ENCODE peak calls at places on chromosomes 1 and 21, in five cellular contexts. E is CD8-positive, alpha-beta T cell; G is breast epithelium; P is fibroblast of lung; K is left ventricle myocardium inferior. A is an unnamed sample.
A peak's percentile ranks its signal among the peaks of the same experiment; 100 is the strongest.

GRCh38 chr1:58431847-58432246 is 114.7 kb downstream of the OMA1 start:
- DNase-seq in E (no peak), G (no peak), P (no peak), K (no peak), A (no peak)

GRCh38 chr1:2864203-2864905 is 62.9 kb upstream of the TTC34 start:
- DNase-seq in E (no peak), G (no peak), P (no peak), K (no peak), A (no peak)

GRCh38 chr1:55214903-55215193 is 316 bp downstream of the USP24 start:
- DNase-seq in E (no peak), G (no peak), P (peak; percentile 61), K (peak; percentile 30), A (no peak)

GRCh38 chr1:43439781-43440180 is 13.9 kb downstream of the HYI start:
- DNase-seq in E (no peak), G (no peak), P (no peak), K (no peak), A (no peak)

GRCh38 chr1:204937901-204938300 is 67.2 kb downstream of the NFASC start:
- DNase-seq in E (no peak), G (no peak), P (no peak), K (no peak), A (no peak)

GRCh38 chr1:42949312-42950145 is 9.1 kb downstream of the SLC2A1 start:
- DNase-seq in E (no peak), G (no peak), P (peak; percentile 75), K (no peak), A (no peak)

GRCh38 chr1:6180215-6180577 is at the start of gene CHD5:
- DNase-seq in E (no peak), G (no peak), P (no peak), K (no peak), A (no peak)

GRCh38 chr1:26900001-26900814 is at the start of gene GPATCH3:
- DNase-seq in E (peak; percentile 82), G (peak; percentile 90), P (peak; percentile 82), K (peak; percentile 92), A (peak; percentile 88)

GRCh38 chr1:221016757-221017156 is 137.5 kb downstream of the HLX start:
- DNase-seq in E (no peak), G (no peak), P (no peak), K (no peak), A (no peak)

GRCh38 chr1:213507472-213508223 is 456.6 kb downstream of the RPS6KC1 start:
- DNase-seq in E (no peak), G (no peak), P (no peak), K (no peak), A (no peak)

GRCh38 chr21:39073717-39074116 is 109.5 kb downstream of the PSMG1 start:
- DNase-seq in E (no peak), G (no peak), P (no peak), K (no peak), A (no peak)

GRCh38 chr1:55727010-55727409 is 511.8 kb upstream of the USP24 start:
- DNase-seq in E (no peak), G (no peak), P (peak; percentile 90), K (no peak), A (no peak)

DNA sequence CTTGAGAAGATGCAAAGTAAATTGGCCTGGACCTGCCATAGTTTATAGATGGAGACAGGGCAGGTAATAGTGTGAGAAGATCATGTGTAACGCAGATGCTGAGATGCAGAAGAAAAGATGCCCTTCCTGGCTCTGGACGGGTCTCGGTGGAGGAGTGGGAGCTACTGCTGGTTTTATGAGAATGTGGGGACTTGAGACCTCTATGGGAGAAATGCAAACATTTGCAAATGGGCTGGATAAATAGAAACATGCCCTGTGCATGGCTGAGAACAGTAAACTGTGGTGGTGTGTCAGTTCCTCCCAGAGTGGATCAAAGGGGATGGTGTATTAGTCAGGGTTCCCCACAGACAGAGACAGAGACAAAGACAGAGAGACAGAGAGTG is 21.9 kb downstream of the UBASH3A start:
- DNase-seq in E (no peak), G (no peak), P (no peak), K (no peak), A (peak; percentile 67)
- H3K4me1 ChIP-seq in E (peaks cover 62% of the 10 kb centered on the region), G (no peaks in the 10 kb centered on the region), P (no peaks in the 10 kb centered on the region), K (no peaks in the 10 kb centered on the region), A (peaks cover 79% of the 10 kb centered on the region)

GRCh38 chr1:33332881-33333280 is 12.0 kb upstream of the A3GALT2 start:
- DNase-seq in E (no peak), G (no peak), P (no peak), K (no peak), A (no peak)
- H3K4me3 ChIP-seq in E (no peak overlapping the region), G (no peak overlapping the region), P (no peak overlapping the region), K (peak overlapping the region; percentile 36), A (no peak overlapping the region)

GRCh38 chr1:13763991-13764390 is 64.0 kb downstream of the PRDM2 start:
- DNase-seq in E (no peak), G (no peak), P (no peak), K (no peak), A (no peak)
- H3K4me1 ChIP-seq in E (peaks cover 58% of the 10 kb centered on the region), G (no peaks in the 10 kb centered on the region), P (peaks cover 12% of the 10 kb centered on the region), K (peaks cover 80% of the 10 kb centered on the region), A (peaks cover 80% of the 10 kb centered on the region)

DNA sequence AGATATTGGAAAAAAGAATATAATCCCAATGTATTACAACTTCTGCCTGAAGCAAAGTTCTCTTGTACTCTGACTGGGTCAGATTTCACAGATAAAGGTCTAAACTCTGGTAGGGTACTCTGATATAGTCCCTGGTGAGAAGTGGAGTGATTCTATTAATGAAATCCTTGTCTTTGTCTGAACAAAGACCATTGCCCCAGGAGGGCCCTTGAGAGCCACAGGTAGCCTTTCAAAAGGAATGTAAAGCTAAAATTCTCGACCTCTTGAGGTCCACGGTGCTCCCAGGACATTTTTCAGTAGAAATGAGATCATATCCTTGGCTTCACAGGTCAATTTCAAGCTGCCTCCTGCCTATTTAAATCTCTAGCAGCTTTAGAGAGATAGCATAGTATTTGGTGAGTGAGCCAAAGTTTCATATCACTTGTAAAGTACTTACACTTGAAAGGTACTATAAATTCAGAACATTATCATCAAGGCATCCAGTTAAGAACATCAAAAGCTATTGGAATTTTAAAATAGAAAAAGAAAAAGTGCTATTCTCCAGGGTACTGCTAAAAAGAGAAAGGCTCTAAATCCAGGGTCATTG is 10.1 kb downstream of the TNNI3K start:
- DNase-seq in E (no peak), G (no peak), P (no peak), K (no peak), A (no peak)
- H3K4me3 ChIP-seq in E (no peak overlapping the region), G (no peak overlapping the region), P (no peak overlapping the region), K (peak overlapping the region; percentile 22), A (no peak overlapping the region)

GRCh38 chr1:116382857-116383256 is 9.8 kb downstream of the ATP1A1 start:
- DNase-seq in E (no peak), G (no peak), P (peak; percentile 30), K (no peak), A (no peak)
- H3K4me1 ChIP-seq in E (peaks cover 57% of the 10 kb centered on the region), G (peaks cover 4% of the 10 kb centered on the region), P (peaks cover 4% of the 10 kb centered on the region), K (peaks cover 92% of the 10 kb centered on the region), A (peaks cover 71% of the 10 kb centered on the region)

GRCh38 chr1:75444220-75444619 is 166.7 kb downstream of the SLC44A5 start:
- DNase-seq in E (no peak), G (no peak), P (no peak), K (no peak), A (no peak)

GRCh38 chr1:75440274-75440673 is 170.6 kb downstream of the SLC44A5 start:
- DNase-seq in E (no peak), G (no peak), P (no peak), K (no peak), A (no peak)

DNA sequence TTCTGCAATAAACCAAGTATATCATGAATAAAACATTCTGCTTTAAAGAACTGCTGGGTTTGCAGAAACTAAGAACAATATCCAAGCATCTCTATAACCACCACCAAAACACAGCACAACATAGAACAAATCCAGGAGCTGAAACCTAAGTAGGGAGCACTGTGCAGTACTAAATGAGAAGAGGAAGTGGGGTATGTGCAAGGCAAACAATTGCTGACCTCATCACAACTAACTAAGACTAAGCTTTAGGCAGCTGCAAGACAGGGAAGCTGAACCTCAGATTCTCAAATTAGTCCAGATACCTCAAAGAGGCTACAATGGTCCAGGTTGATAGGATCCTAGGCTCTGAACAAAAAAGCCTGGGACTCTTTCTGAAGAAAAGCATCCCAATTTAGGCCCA is 172.6 kb downstream of the SLC44A5 start:
- DNase-seq in E (no peak), G (no peak), P (no peak), K (no peak), A (no peak)
- H3K4me3 ChIP-seq in E (no peak overlapping the region), G (no peak overlapping the region), P (no peak overlapping the region), K (no peak overlapping the region), A (no peak overlapping the region)